ENCODE peak calls at places on chromosomes 5 and 9, in six cellular contexts. J is endothelial cell, N is heart right ventricle, T is NCI-H1694, D is cardiac muscle cell, H is amygdala. X is an unnamed sample.
A peak's percentile ranks its signal among the peaks of the same experiment; 100 is the strongest.

GRCh38 chr9:69474821-69475220 is 149.8 kb downstream of the ENTREP1 start:
- DNase-seq in T (no peak), D (no peak), H (no peak), J (no peak), N (no peak), X (no peak)

GRCh38 chr9:69675563-69675962 is 3.4 kb upstream of the APBA1 start:
- DNase-seq in T (no peak), N (no peak), H (no peak), J (no peak), D (no peak), X (no peak)

GRCh38 chr5:77957931-77958476 is 181.9 kb upstream of the TBCA start:
- DNase-seq in D (no peak), T (no peak), H (no peak), J (peak; percentile 38), N (no peak), X (no peak)

GRCh38 chr9:98331536-98332259 is 76.2 kb upstream of the TBC1D2 start:
- DNase-seq in H (peak; percentile 39), D (no peak), J (no peak), T (no peak), N (no peak), X (no peak)

GRCh38 chr5:81760521-81760920 is 9.6 kb upstream of the SSBP2 start:
- DNase-seq in D (no peak), J (no peak), T (no peak), N (no peak), H (no peak), X (no peak)

GRCh38 chr9:111966851-111967250 is 70.2 kb downstream of the UGCG start:
- DNase-seq in H (no peak), J (no peak), T (no peak), D (peak; percentile 53), N (no peak), X (no peak)

GRCh38 chr5:58314356-58315045 is 145.4 kb downstream of the PLK2 start:
- DNase-seq in H (no peak), T (no peak), J (no peak), N (no peak), D (no peak), X (no peak)

GRCh38 chr5:96997265-96997859 is 61.5 kb downstream of the LNPEP start:
- DNase-seq in N (peak; percentile 13), T (peak; percentile 28), D (peak; percentile 75), H (no peak), J (peak; percentile 7), X (peak; percentile 43)

GRCh38 chr9:89923961-89924504 is 319.2 kb downstream of the GADD45G start:
- DNase-seq in N (no peak), J (no peak), T (no peak), H (no peak), D (no peak), X (no peak)

GRCh38 chr9:130681769-130682489 is 11.7 kb upstream of the EXOSC2 start:
- DNase-seq in N (no peak), D (no peak), T (no peak), H (peak; percentile 45), J (no peak), X (peak; percentile 45)

GRCh38 chr5:110053205-110053604 is 363.5 kb downstream of the MAN2A1 start:
- DNase-seq in J (no peak), D (no peak), T (no peak), H (no peak), N (no peak), X (no peak)

GRCh38 chr5:17219006-17219422 is 1.6 kb downstream of the BASP1 start:
- DNase-seq in H (peak; percentile 38), T (peak; percentile 10), J (peak; percentile 53), D (peak; percentile 28), N (no peak), X (no peak)

GRCh38 chr5:141758316-141758965 is 76.4 kb upstream of the ARAP3 start:
- DNase-seq in T (no peak), D (no peak), H (peak; percentile 32), N (no peak), J (no peak), X (no peak)

GRCh38 chr5:178529080-178529479 is 61.1 kb downstream of the COL23A1 start:
- DNase-seq in H (no peak), N (no peak), D (peak; percentile 12), J (no peak), T (no peak), X (no peak)

GRCh38 chr5:147382776-147383175 is 127.1 kb downstream of the DPYSL3 start:
- DNase-seq in J (no peak), D (peak; percentile 54), H (no peak), N (no peak), T (no peak), X (no peak)

GRCh38 chr9:98877211-98877730 is 66.4 kb upstream of the COL15A1 start:
- DNase-seq in D (no peak), H (no peak), T (no peak), N (no peak), J (no peak), X (no peak)

GRCh38 chr9:76516350-76516749 is 57.4 kb downstream of the GCNT1 start:
- DNase-seq in N (no peak), J (no peak), D (no peak), H (no peak), T (no peak), X (no peak)

GRCh38 chr5:6730407-6730806 is 17.2 kb downstream of the TENT4A start:
- DNase-seq in H (no peak), J (no peak), T (no peak), D (no peak), N (no peak), X (no peak)

GRCh38 chr9:6759114-6759977 is 1.6 kb downstream of the KDM4C start:
- DNase-seq in D (peak; percentile 87), N (no peak), J (no peak), H (no peak), T (no peak), X (peak; percentile 10)

GRCh38 chr9:2591967-2592366 is 29.6 kb upstream of the VLDLR start:
- DNase-seq in T (no peak), H (no peak), J (no peak), N (no peak), D (no peak), X (no peak)

GRCh38 chr9:15873573-15874177 is 320.8 kb downstream of the CCDC171 start:
- DNase-seq in H (no peak), D (peak; percentile 82), N (no peak), J (peak; percentile 3), T (peak; percentile 32), X (no peak)

GRCh38 chr5:31768784-31769183 is 129.9 kb downstream of the PDZD2 start:
- DNase-seq in J (no peak), H (no peak), T (no peak), D (no peak), N (no peak), X (no peak)

GRCh38 chr9:116081437-116082110 is 72.0 kb upstream of the PAPPA start:
- DNase-seq in N (no peak), J (no peak), D (peak; percentile 60), H (no peak), T (no peak), X (no peak)

GRCh38 chr5:94469889-94470288 is 148.5 kb downstream of the KIAA0825 start:
- DNase-seq in H (no peak), T (no peak), J (no peak), D (peak; percentile 26), N (no peak), X (no peak)

X was measured in PC-9.